ENCODE peak calls at places on chromosomes 12 and 14, in six cellular contexts. K, O, Y, U, T and A are unnamed samples.

GRCh38 chr14:29310757-29311156 is 544.2 kb downstream of the FOXG1 start:
- DNase-seq in U (no peak), Y (no peak), K (no peak), T (no peak), O (no peak), A (no peak)

GRCh38 chr14:37658174-37658573 is 62.7 kb downstream of the TTC6 start:
- DNase-seq in O (peak; percentile 34), U (no peak), K (no peak), T (no peak), Y (no peak), A (no peak)

GRCh38 chr14:105525861-105526780 is at the start of gene TMEM121:
- DNase-seq in O (no peak), Y (peak; percentile 93), K (no peak), U (no peak), T (peak; percentile 86), A (no peak)

GRCh38 chr12:49008943-49009342 is 9.6 kb downstream of the PRKAG1 start:
- DNase-seq in O (no peak), Y (no peak), T (no peak), U (no peak), K (no peak), A (no peak)

GRCh38 chr12:13165578-13166120 is 30.9 kb upstream of the EMP1 start:
- DNase-seq in U (no peak), Y (no peak), T (peak; percentile 9), K (no peak), O (no peak), A (peak; percentile 91)

GRCh38 chr12:120971299-120972180 is 6.8 kb upstream of the HNF1A start:
- DNase-seq in U (peak; percentile 57), T (peak; percentile 49), K (no peak), O (peak; percentile 45), Y (peak; percentile 78), A (peak; percentile 73)

GRCh38 chr14:60327447-60328331 is 78.7 kb downstream of the PPM1A start:
- DNase-seq in K (no peak), U (peak; percentile 47), T (no peak), O (no peak), Y (peak; percentile 38), A (peak; percentile 17)

GRCh38 chr12:80939231-80939950 is 1.7 kb upstream of the LIN7A start:
- DNase-seq in T (no peak), O (peak; percentile 21), K (no peak), U (no peak), Y (no peak), A (peak; percentile 93)

GRCh38 chr14:55454264-55455151 is 14.1 kb upstream of the TBPL2 start:
- DNase-seq in T (no peak), U (no peak), Y (peak; percentile 79), O (peak; percentile 16), K (no peak), A (peak; percentile 70)

GRCh38 chr12:58443273-58443980 is 476.9 kb downstream of the LRIG3 start:
- DNase-seq in K (no peak), Y (peak; percentile 5), T (no peak), U (no peak), O (peak; percentile 28), A (peak; percentile 18)

GRCh38 chr14:36773558-36773957 is 111.9 kb downstream of the PAX9 start:
- DNase-seq in K (no peak), O (no peak), T (no peak), Y (no peak), U (no peak), A (no peak)

GRCh38 chr14:74552623-74553022 is 59.1 kb downstream of the ISCA2 start:
- DNase-seq in U (no peak), K (no peak), Y (peak; percentile 94), T (no peak), O (no peak), A (no peak)

GRCh38 chr14:68772761-68773381 is 20.0 kb downstream of the ZFP36L1 start:
- DNase-seq in K (no peak), U (no peak), O (no peak), T (no peak), Y (no peak), A (no peak)

GRCh38 chr14:68950111-68950510 is 29.0 kb downstream of the ACTN1 start:
- DNase-seq in K (no peak), O (peak; percentile 53), T (no peak), U (no peak), Y (no peak), A (no peak)

GRCh38 chr12:6843118-6843902 is 2.6 kb downstream of the GNB3 start:
- DNase-seq in Y (peak; percentile 53), T (peak; percentile 60), K (no peak), O (no peak), U (no peak), A (peak; percentile 39)

GRCh38 chr12:109725321-109726105 is 11.9 kb downstream of the FAM222A start:
- DNase-seq in O (no peak), K (no peak), T (no peak), Y (peak; percentile 17), U (no peak), A (no peak)

GRCh38 chr12:27163894-27164293 is 80.2 kb upstream of the STK38L start:
- DNase-seq in U (no peak), T (no peak), K (no peak), O (no peak), Y (no peak), A (no peak)

GRCh38 chr12:14665354-14666348 is 30.7 kb downstream of the GUCY2C start:
- DNase-seq in K (peak; percentile 9), U (no peak), T (no peak), Y (no peak), O (no peak), A (no peak)

GRCh38 chr12:54017027-54017788 is 8.4 kb downstream of the HOXC8 start:
- DNase-seq in T (peak; percentile 35), K (no peak), Y (peak; percentile 71), U (no peak), O (no peak), A (no peak)

GRCh38 chr12:52741378-52742195 is 35.6 kb downstream of the KRT76 start:
- DNase-seq in Y (no peak), U (no peak), T (peak; percentile 37), O (peak; percentile 24), K (peak; percentile 34), A (peak; percentile 20)

GRCh38 chr12:103841690-103842584 is 903 bp upstream of the NT5DC3 start:
- DNase-seq in O (peak; percentile 40), U (no peak), T (peak; percentile 71), Y (no peak), K (peak; percentile 7), A (no peak)

GRCh38 chr12:129723260-129723659 is 180.6 kb downstream of the TMEM132D start:
- DNase-seq in U (no peak), O (no peak), K (no peak), T (no peak), Y (no peak), A (no peak)

GRCh38 chr14:90839024-90839888 is 23.0 kb upstream of the TTC7B start:
- DNase-seq in O (no peak), Y (no peak), K (no peak), T (no peak), U (no peak), A (no peak)

GRCh38 chr14:100426331-100426730 is 103.2 kb downstream of the SLC25A47 start:
- DNase-seq in K (no peak), U (no peak), O (no peak), T (no peak), Y (no peak), A (no peak)

GRCh38 chr12:132117558-132117875 is 26.6 kb downstream of the DDX51 start:
- DNase-seq in O (no peak), T (peak; percentile 38), U (no peak), Y (peak; percentile 78), K (no peak), A (no peak)
- TF ChIP-seq GABPA in O (no peak), T (no peak), U (no peak), Y (no peak), K (no peak), A (no peak)

GRCh38 chr12:25126086-25126485 is 68.9 kb downstream of the DNAI7 start:
- DNase-seq in K (no peak), T (no peak), U (no peak), Y (no peak), O (no peak), A (no peak)

GRCh38 chr12:25121110-25121509 is 73.8 kb downstream of the DNAI7 start:
- DNase-seq in K (no peak), T (no peak), O (no peak), Y (no peak), U (no peak), A (no peak)

GRCh38 chr12:25121916-25122315 is 73.0 kb downstream of the DNAI7 start:
- DNase-seq in O (no peak), T (no peak), Y (no peak), U (no peak), K (no peak), A (no peak)

GRCh38 chr12:25123126-25123525 is 71.8 kb downstream of the DNAI7 start:
- DNase-seq in Y (no peak), K (no peak), O (no peak), U (no peak), T (no peak), A (no peak)

GRCh38 chr12:25124493-25124892 is 70.5 kb downstream of the DNAI7 start:
- DNase-seq in K (no peak), U (no peak), T (no peak), O (no peak), Y (no peak), A (no peak)
- H3K27ac ChIP-seq in K (no peak overlapping the region), U (no peak overlapping the region), T (no peak overlapping the region), O (no peak overlapping the region), Y (no peak overlapping the region), A (no peak overlapping the region)

GRCh38 chr12:22014783-22015144 is 31.3 kb upstream of the CMAS start:
- DNase-seq in O (no peak), Y (no peak), T (no peak), U (no peak), K (no peak), A (no peak)

GRCh38 chr12:22016982-22017381 is 29.0 kb upstream of the CMAS start:
- DNase-seq in O (no peak), T (no peak), K (no peak), Y (no peak), U (no peak), A (no peak)

GRCh38 chr12:22018860-22019259 is 27.2 kb upstream of the CMAS start:
- DNase-seq in T (no peak), O (no peak), U (no peak), Y (no peak), K (no peak), A (no peak)

DNA sequence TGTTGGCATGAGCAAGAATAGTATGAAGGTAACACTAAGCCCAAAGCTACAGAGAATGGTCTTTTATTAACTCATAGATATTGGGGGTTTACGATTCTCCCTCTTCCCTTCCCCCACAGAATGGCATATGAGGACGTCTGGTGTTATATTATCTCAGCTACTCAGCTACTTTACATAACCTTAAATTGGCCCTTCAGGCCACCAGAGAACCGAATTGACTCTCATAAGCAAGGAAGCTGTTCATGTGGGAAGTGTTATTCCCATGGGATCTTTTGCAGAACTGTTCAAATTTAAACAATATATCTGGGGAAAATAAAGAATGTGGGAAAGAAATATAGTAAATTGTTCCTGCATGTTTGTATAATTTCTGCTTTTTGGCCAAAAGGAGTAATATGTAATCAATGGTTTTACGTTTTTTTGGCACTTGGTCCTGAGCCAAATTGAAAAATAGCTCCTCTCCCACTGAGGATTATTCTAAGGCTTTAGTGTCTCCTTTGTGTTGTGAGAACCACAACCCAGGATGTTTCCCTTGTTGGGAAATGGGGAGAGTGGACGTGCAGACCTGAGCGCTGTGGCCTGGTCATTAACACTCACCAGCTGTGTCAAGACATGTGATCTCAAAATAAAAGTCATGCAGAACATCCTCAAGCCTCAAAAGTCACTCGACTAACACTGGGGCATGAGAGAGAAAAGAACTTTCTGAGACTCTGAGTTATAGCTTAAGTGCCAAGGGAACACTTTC is 31.8 kb upstream of the CMAS start:
- DNase-seq in K (no peak), T (no peak), O (no peak), U (no peak), Y (no peak), A (no peak)
- TF ChIP-seq GABPA in K (no peak), T (no peak), O (no peak), U (no peak), Y (no peak), A (no peak)

GRCh38 chr14:58812050-58812690 is 174.4 kb downstream of the DACT1 start:
- DNase-seq in U (no peak), T (no peak), K (no peak), O (no peak), Y (peak; percentile 59), A (no peak)
- H3K27ac ChIP-seq in U (no peak overlapping the region), T (no peak overlapping the region), K (no peak overlapping the region), O (no peak overlapping the region), Y (no peak overlapping the region), A (no peak overlapping the region)